ENCODE peak calls at places on chromosome 5, in four cellular contexts. U, S, G and F are unnamed samples.

GRCh38 chr5:151108566-151108965 is 27.7 kb upstream of the TNIP1 start:
- DNase-seq in S (no peak), G (no peak), U (no peak), F (no peak)

GRCh38 chr5:19835442-19835841 is 152.6 kb downstream of the CDH18 start:
- DNase-seq in S (no peak), G (no peak), U (no peak), F (no peak)

GRCh38 chr5:67774153-67774552 is 441.4 kb upstream of the PIK3R1 start:
- DNase-seq in G (no peak), U (no peak), S (no peak), F (no peak)

GRCh38 chr5:16726538-16726946 is 109.7 kb upstream of the RETREG1 start:
- DNase-seq in S (peak; percentile 66), G (no peak), U (no peak), F (no peak)

GRCh38 chr5:140258016-140258415 is 44.9 kb downstream of the PFDN1 start:
- DNase-seq in S (no peak), U (no peak), G (no peak), F (no peak)

GRCh38 chr5:170112876-170113516 is 7.3 kb downstream of the FOXI1 start:
- DNase-seq in S (no peak), G (no peak), U (no peak), F (no peak)

GRCh38 chr5:43191740-43192557 is at the start of gene NIM1K:
- DNase-seq in U (peak; percentile 69), G (peak; percentile 68), S (peak; percentile 42), F (no peak)

GRCh38 chr5:151491059-151491458 is 43.7 kb downstream of the SLC36A1 start:
- DNase-seq in G (no peak), U (no peak), S (no peak), F (no peak)

GRCh38 chr5:7078901-7079300 is 317.0 kb upstream of the ADCY2 start:
- DNase-seq in S (no peak), U (no peak), G (no peak), F (no peak)

GRCh38 chr5:62790348-62790747 is 211.7 kb downstream of the LRRC70 start:
- DNase-seq in S (no peak), G (no peak), U (no peak), F (no peak)

GRCh38 chr5:2024986-2025721 is 142.4 kb upstream of the IRX4 start:
- DNase-seq in S (no peak), U (no peak), G (no peak), F (no peak)